ENCODE peak calls at places on chromosomes 3 and 15, in six cellular contexts. A is uterus, K is K562, W is right lobe of liver, D is ascending aorta, U is dorsolateral prefrontal cortex. I is an unnamed sample.

GRCh38 chr3:150453353-150453752 is 45.3 kb downstream of the TSC22D2 start:
- DNase-seq in A (no peak), K (no peak), W (no peak), D (no peak), U (no peak), I (no peak)

GRCh38 chr15:52060511-52060910 is 41.5 kb downstream of the MAPK6 start:
- DNase-seq in A (no peak), K (no peak), W (no peak), D (no peak), U (no peak), I (no peak)

GRCh38 chr15:45827275-45827674 is 192.4 kb downstream of the SQOR start:
- DNase-seq in A (no peak), K (no peak), W (no peak), D (no peak), U (no peak), I (no peak)

GRCh38 chr15:78322243-78322642 is 17.9 kb upstream of the CRABP1 start:
- DNase-seq in A (no peak), K (no peak), W (no peak), D (no peak), U (no peak), I (peak)

GRCh38 chr3:17089314-17089700 is 204.6 kb downstream of the PLCL2 start:
- DNase-seq in A (no peak), K (no peak), W (no peak), D (no peak), U (no peak), I (no peak)

GRCh38 chr3:131796558-131796957 is 238.3 kb downstream of the CPNE4 start:
- DNase-seq in A (no peak), K (no peak), W (no peak), D (no peak), U (peak), I (no peak)

GRCh38 chr3:126540946-126541627 is 17.1 kb downstream of the CHST13 start:
- DNase-seq in A (peak), K (peak), W (peak), D (peak), U (peak), I (no peak)

GRCh38 chr3:140723576-140723975 is 45.7 kb downstream of the TRIM42 start:
- DNase-seq in A (no peak), K (no peak), W (no peak), D (no peak), U (no peak), I (no peak)

GRCh38 chr3:60758169-60758568 is 493.1 kb downstream of the FHIT start:
- DNase-seq in A (no peak), K (no peak), W (no peak), D (no peak), U (no peak), I (no peak)

GRCh38 chr15:44882499-44882968 is 74.0 kb upstream of the TERB2 start:
- DNase-seq in A (no peak), K (no peak), W (no peak), D (no peak), U (no peak), I (no peak)

GRCh38 chr15:78991476-78991875 is 46.6 kb upstream of the CTSH start:
- DNase-seq in A (no peak), K (no peak), W (no peak), D (no peak), U (no peak), I (no peak)

GRCh38 chr3:175161291-175161690 is 302.2 kb downstream of the NAALADL2 start:
- DNase-seq in A (no peak), K (no peak), W (no peak), D (no peak), U (no peak), I (no peak)
- H3K4me3 ChIP-seq in A (no peak), K (no peak), W (no peak), D (no peak), U (no peak), I (no peak)

GRCh38 chr15:42876224-42876623 is 44.4 kb downstream of the TTBK2 start:
- DNase-seq in A (no peak), K (no peak), W (no peak), D (no peak), U (no peak), I (no peak)
- TF ChIP-seq CTCF in A (no peak), K (no peak), W (no peak), D (no peak), U (no peak), I (no peak)

GRCh38 chr3:169659858-169660614 is 3.5 kb downstream of the MECOM start:
- DNase-seq in A (no peak), K (no peak), W (no peak), D (no peak), U (no peak), I (no peak)
- H3K4me3 ChIP-seq in A (no peak), K (no peak), W (no peak), D (peak), U (no peak), I (no peak)

DNA sequence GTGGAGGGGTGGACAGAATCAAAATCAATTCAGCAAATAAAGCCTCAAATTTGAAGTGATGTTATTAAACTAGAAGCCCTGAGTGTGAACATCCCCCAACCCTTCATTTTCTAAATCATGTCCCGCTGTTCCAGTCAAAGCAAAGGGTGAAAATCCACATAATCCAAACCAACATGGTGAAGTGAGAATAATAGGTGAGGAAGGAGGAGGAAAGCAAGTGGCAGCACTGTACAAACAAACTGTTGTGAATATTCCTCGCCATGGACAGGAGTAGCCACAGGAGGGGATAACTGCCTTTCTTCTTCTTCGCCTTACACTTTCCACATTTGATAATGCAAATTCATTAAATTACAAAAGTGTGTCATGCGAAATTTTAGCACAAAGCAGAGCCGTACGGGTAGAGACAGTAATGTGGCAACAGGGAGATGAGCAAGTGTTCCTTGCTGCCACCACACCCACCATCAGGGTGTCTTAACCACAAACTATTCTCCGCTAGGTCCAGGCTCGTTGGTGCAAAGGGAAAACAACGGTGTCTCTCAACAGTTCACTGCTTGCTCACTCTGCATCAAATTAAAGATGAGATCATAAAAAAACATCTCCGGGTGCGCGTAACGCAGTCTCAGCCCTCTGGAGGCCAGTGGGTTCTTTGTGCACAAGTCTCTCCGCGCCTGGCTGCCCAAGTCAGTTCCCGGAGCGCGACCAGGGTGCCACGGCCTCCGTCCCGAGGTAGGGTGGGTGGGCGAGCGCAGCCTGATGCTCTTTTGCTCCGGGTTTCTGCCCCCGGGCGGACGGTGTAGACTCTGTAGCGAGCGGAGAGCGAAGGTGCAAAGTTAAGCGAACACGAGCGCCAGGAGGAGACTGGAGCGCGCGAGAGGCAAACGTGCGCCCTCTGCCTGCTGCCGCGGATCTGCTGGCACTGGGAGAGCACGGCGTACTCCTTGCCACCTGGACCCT is 6.7 kb downstream of the EPHA3 start:
- DNase-seq in A (peak), K (no peak), W (peak), D (peak), U (peak), I (peak)
- TF ChIP-seq CTCF in A (peak), K (no peak), W (peak), D (peak), U (peak), I (peak)

GRCh38 chr3:183253364-183253960 is 409 bp downstream of the B3GNT5 start:
- DNase-seq in A (peak), K (peak), W (peak), D (peak), U (peak), I (peak)
- H3K4me3 ChIP-seq in A (peak), K (peak), W (peak), D (peak), U (peak), I (peak)

GRCh38 chr3:31091748-31092147 is 197.3 kb upstream of the GADL1 start:
- DNase-seq in A (no peak), K (no peak), W (no peak), D (no peak), U (no peak), I (no peak)
- TF ChIP-seq CTCF in A (no peak), K (no peak), W (no peak), D (no peak), U (no peak), I (no peak)

GRCh38 chr3:120341658-120342346 is 7.4 kb downstream of the LRRC58 start:
- DNase-seq in A (no peak), K (no peak), W (no peak), D (no peak), U (no peak), I (no peak)
- H3K4me3 ChIP-seq in A (no peak), K (no peak), W (no peak), D (no peak), U (no peak), I (no peak)

DNA sequence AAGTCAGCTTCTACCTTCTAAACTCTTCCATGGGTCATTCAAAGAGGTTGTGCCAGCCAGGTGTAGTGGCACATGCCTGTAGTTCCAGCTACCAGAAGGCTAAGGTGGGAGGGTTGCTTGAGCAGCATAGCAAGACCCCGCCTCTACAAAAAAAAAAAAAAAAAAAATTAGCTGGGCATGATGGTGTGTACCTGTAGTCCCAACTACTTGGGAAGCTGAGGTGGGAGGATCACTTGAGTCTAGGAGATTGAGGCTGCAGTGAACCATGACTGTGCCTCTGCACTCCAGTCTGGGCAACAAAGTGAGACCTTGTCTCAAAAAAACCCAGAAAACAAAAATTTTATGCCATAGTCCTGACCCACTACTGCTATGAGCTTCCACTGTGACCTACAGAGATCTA is 126.8 kb downstream of the MDFIC2 start:
- DNase-seq in A (no peak), K (no peak), W (no peak), D (no peak), U (no peak), I (no peak)
- TF ChIP-seq CTCF in A (no peak), K (no peak), W (no peak), D (no peak), U (no peak), I (no peak)

GRCh38 chr15:65841121-65841930 is 28.0 kb upstream of the RAB11A start:
- DNase-seq in A (no peak), K (no peak), W (no peak), D (peak), U (no peak), I (peak)
- H3K4me3 ChIP-seq in A (no peak), K (no peak), W (no peak), D (peak), U (peak), I (peak)